ENCODE peak calls at places on chromosome 19, in seven cellular contexts. H, M, C, Q, B, F and N are unnamed samples.

GRCh38 chr19:18982669-18983068 is 41.7 kb upstream of the HOMER3 start:
- DNase-seq in H (no peak), M (no peak), C (no peak), Q (no peak), B (no peak), F (no peak), N (no peak)

GRCh38 chr19:4066176-4066606 is 508 bp downstream of the ZBTB7A start:
- DNase-seq in H (no peak), M (peak), C (no peak), Q (no peak), B (no peak), F (no peak), N (no peak)

GRCh38 chr19:29889702-29890101 is 52.3 kb upstream of the URI1 start:
- DNase-seq in H (no peak), M (no peak), C (no peak), Q (no peak), B (no peak), F (no peak), N (no peak)

GRCh38 chr19:39542198-39542597 is 2.2 kb upstream of the EID2 start:
- DNase-seq in H (no peak), M (no peak), C (no peak), Q (no peak), B (no peak), F (no peak), N (no peak)

GRCh38 chr19:33403221-33403972 is 29.9 kb downstream of the CEBPG start:
- DNase-seq in H (peak), M (no peak), C (no peak), Q (no peak), B (no peak), F (no peak), N (no peak)

GRCh38 chr19:1252221-1252817 is 3.9 kb downstream of the MIDN start:
- DNase-seq in H (peak), M (peak), C (peak), Q (no peak), B (no peak), F (peak), N (peak)

GRCh38 chr19:51719251-51719901 is 4.4 kb downstream of the HAS1 start:
- DNase-seq in H (no peak), M (no peak), C (no peak), Q (no peak), B (no peak), F (no peak), N (no peak)

GRCh38 chr19:48353682-48354081 is 10.1 kb downstream of the TMEM143 start:
- DNase-seq in H (no peak), M (no peak), C (no peak), Q (no peak), B (no peak), F (no peak), N (no peak)

GRCh38 chr19:3358919-3359849 is 7.2 kb upstream of the NFIC start:
- DNase-seq in H (peak), M (peak), C (peak), Q (peak), B (peak), F (no peak), N (no peak)